ENCODE peak calls at places on chromosomes 2 and 18, in four cellular contexts. V is fibroblast of the aortic adventitia, S is ascending aorta, Q is psoas muscle. A is an unnamed sample.

GRCh38 chr2:171281116-171281515 is 120.4 kb upstream of the TLK1 start:
- DNase-seq in V (no peak), S (no peak), Q (no peak), A (no peak)

GRCh38 chr2:39530423-39530866 is 93.4 kb upstream of the MAP4K3 start:
- DNase-seq in V (peak), S (no peak), Q (no peak), A (no peak)

GRCh38 chr2:46504685-46505559 is 25.6 kb downstream of the TMEM247 start:
- DNase-seq in V (no peak), S (no peak), Q (no peak), A (no peak)

GRCh38 chr2:88671786-88672427 is 19.6 kb upstream of the RPIA start:
- DNase-seq in V (peak), S (no peak), Q (no peak), A (no peak)

GRCh38 chr18:35933982-35934381 is 38.5 kb upstream of the RMP24 start:
- DNase-seq in V (no peak), S (no peak), Q (no peak), A (no peak)

GRCh38 chr2:198518935-198519334 is 714.5 kb downstream of the PLCL1 start:
- DNase-seq in V (no peak), S (no peak), Q (no peak), A (no peak)

GRCh38 chr2:43507137-43507536 is 88.7 kb downstream of the THADA start:
- DNase-seq in V (no peak), S (no peak), Q (no peak), A (no peak)

GRCh38 chr18:74896390-74896991 is 298.8 kb downstream of the ZNF407 start:
- DNase-seq in V (peak), S (no peak), Q (no peak), A (no peak)

GRCh38 chr2:214543386-214543955 is 132.6 kb downstream of the VWC2L start:
- DNase-seq in V (no peak), S (no peak), Q (no peak), A (no peak)

GRCh38 chr2:172375247-172375646 is 52.1 kb upstream of the ITGA6 start:
- DNase-seq in V (no peak), S (no peak), Q (no peak), A (no peak)

GRCh38 chr2:70946832-70947442 is 11.2 kb downstream of the ATP6V1B1 start:
- DNase-seq in V (peak), S (peak), Q (no peak), A (peak)

GRCh38 chr2:58448065-58448507 is 207.0 kb upstream of the FANCL start:
- DNase-seq in V (peak), S (no peak), Q (no peak), A (peak)

GRCh38 chr18:21110667-21111350 is 804 bp downstream of the ROCK1 start:
- DNase-seq in V (peak), S (peak), Q (peak), A (no peak)

GRCh38 chr2:129936334-129936934 is 43.0 kb upstream of the RAB6C start:
- DNase-seq in V (no peak), S (no peak), Q (no peak), A (no peak)

GRCh38 chr18:55588876-55589595 is 1.0 kb upstream of the TCF4 start:
- DNase-seq in V (no peak), S (no peak), Q (no peak), A (no peak)

GRCh38 chr2:109230980-109231420 is 102.0 kb downstream of the SH3RF3 start:
- DNase-seq in V (no peak), S (peak), Q (peak), A (no peak)

GRCh38 chr18:77062518-77063003 is 70.0 kb downstream of the MBP start:
- DNase-seq in V (peak), S (no peak), Q (no peak), A (no peak)

GRCh38 chr18:79569720-79570119 is 109.9 kb upstream of the CTDP1 start:
- DNase-seq in V (no peak), S (peak), Q (no peak), A (peak)

GRCh38 chr2:208033701-208034502 is 8.6 kb upstream of the PLEKHM3 start:
- DNase-seq in V (peak), S (no peak), Q (no peak), A (peak)

GRCh38 chr2:39099820-39100728 is 20.8 kb downstream of the SOS1 start:
- DNase-seq in V (peak), S (no peak), Q (no peak), A (no peak)

GRCh38 chr2:119678021-119678656 is 862 bp upstream of the TMEM177 start:
- DNase-seq in V (no peak), S (peak), Q (no peak), A (no peak)

GRCh38 chr18:59646228-59646945 is 50.8 kb downstream of the CCBE1 start:
- DNase-seq in V (no peak), S (no peak), Q (no peak), A (no peak)

GRCh38 chr2:70367722-70368323 is 66.0 kb upstream of the FAM136A start:
- DNase-seq in V (peak), S (no peak), Q (no peak), A (no peak)

GRCh38 chr2:152493945-152494528 is 159.1 kb downstream of the FMNL2 start:
- DNase-seq in V (no peak), S (no peak), Q (no peak), A (no peak)

GRCh38 chr2:62801814-62802524 is 96.5 kb downstream of the EHBP1 start:
- DNase-seq in V (no peak), S (no peak), Q (no peak), A (no peak)
- TF ChIP-seq CTCF in V (peak), S (no peak), Q (no peak), A (no peak)

GRCh38 chr2:235514627-235515363 is 21.0 kb downstream of the AGAP1 start:
- DNase-seq in V (no peak), S (no peak), Q (no peak), A (no peak)
- TF ChIP-seq CTCF in V (no peak), S (no peak), Q (no peak), A (no peak)

GRCh38 chr2:84040281-84040680 is 418.8 kb downstream of the SUCLG1 start:
- DNase-seq in V (no peak), S (no peak), Q (no peak), A (no peak)

GRCh38 chr2:84038866-84039265 is 420.2 kb downstream of the SUCLG1 start:
- DNase-seq in V (no peak), S (no peak), Q (no peak), A (no peak)

DNA sequence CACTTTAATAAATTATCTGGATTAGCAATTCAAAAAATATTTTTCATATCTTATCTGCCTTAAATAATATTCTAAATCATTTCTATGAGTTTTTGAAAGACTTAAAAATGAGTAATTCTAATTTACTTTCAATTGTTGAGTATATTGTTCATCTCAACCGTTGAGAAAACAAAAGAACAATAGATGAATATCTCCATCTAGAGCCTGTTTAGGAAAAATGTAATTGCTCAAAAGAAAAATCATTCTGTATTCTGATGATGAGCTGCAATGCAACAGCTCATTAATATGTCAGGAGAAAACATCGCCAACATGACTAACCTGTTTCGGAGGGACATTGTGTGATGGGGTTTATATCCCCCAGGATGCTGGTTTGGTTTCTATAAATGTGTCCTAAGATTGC is 417.6 kb downstream of the SUCLG1 start:
- DNase-seq in V (no peak), S (no peak), Q (no peak), A (no peak)
- TF ChIP-seq CTCF in V (no peak), S (no peak), Q (no peak), A (no peak)

GRCh38 chr2:61853086-61853847 is 593 bp downstream of the FAM161A start:
- DNase-seq in V (peak), S (no peak), Q (no peak), A (no peak)
- TF ChIP-seq CTCF in V (no peak), S (no peak), Q (no peak), A (no peak)

DNA sequence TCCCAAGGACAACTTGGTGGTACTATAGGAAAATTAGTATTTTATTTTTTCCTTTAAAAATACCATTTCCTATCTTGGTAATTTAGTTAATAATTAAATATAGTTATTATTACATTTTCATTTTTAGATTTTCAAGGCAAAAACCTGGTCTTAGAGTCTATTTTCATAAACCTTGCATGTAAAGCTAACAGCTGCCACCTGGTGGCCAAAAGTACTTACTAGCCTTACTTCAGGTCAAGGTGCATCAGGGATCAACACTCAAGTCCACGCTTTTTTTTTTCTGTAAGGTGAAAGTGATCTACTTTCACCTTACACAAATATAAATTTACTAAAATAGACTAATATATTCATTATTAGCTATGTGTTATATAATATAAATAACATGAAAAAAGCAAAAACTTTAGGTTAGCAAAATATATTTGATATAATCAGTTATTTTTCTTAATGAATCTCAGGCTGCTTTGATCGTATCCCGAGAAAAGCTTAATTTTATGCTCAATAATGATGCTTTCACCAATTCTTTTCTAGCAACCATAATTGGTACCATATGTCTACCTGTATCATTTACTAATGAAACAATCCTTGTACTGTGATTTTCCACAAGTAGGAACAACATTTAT is 62.5 kb downstream of the RELCH start:
- DNase-seq in V (peak), S (peak), Q (peak), A (peak)
- TF ChIP-seq CTCF in V (peak), S (peak), Q (peak), A (peak)

GRCh38 chr2:211879323-211879722 is 659.3 kb downstream of the ERBB4 start:
- DNase-seq in V (peak), S (no peak), Q (no peak), A (no peak)
- TF ChIP-seq CTCF in V (peak), S (no peak), Q (peak), A (no peak)

GRCh38 chr18:46554406-46554805 is 102.6 kb downstream of the LOXHD1 start:
- DNase-seq in V (no peak), S (no peak), Q (no peak), A (no peak)

GRCh38 chr18:46559296-46559695 is 97.7 kb downstream of the LOXHD1 start:
- DNase-seq in V (no peak), S (no peak), Q (no peak), A (no peak)

GRCh38 chr18:46555213-46555612 is 101.8 kb downstream of the LOXHD1 start:
- DNase-seq in V (no peak), S (no peak), Q (no peak), A (no peak)

GRCh38 chr18:46556590-46557206 is 100.3 kb downstream of the LOXHD1 start:
- DNase-seq in V (no peak), S (no peak), Q (no peak), A (no peak)

DNA sequence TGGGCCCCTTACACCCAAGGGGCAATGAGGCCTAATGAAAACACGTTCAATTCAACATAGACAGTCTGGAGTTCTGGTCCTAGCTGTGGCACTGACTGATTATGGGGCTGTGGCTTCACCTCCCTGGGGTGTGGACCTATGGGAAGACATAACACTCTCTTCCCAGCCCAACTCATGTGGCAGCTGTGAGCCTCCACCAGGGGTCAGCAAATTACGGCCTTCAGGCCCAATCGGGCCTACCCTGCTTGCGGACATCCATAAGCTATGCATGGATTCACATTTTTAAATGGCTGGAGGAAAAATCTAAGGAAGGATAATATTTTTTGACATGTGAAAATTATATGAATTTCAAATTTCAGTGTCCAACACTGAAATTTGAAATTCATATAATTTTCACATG is 101.3 kb downstream of the LOXHD1 start:
- DNase-seq in V (peak), S (no peak), Q (no peak), A (no peak)
- TF ChIP-seq CTCF in V (peak), S (no peak), Q (peak), A (no peak)

GRCh38 chr2:189521686-189522434 is 58.7 kb downstream of the SLC40A1 start:
- DNase-seq in V (peak), S (no peak), Q (no peak), A (no peak)
- TF ChIP-seq CTCF in V (no peak), S (no peak), Q (no peak), A (no peak)

DNA sequence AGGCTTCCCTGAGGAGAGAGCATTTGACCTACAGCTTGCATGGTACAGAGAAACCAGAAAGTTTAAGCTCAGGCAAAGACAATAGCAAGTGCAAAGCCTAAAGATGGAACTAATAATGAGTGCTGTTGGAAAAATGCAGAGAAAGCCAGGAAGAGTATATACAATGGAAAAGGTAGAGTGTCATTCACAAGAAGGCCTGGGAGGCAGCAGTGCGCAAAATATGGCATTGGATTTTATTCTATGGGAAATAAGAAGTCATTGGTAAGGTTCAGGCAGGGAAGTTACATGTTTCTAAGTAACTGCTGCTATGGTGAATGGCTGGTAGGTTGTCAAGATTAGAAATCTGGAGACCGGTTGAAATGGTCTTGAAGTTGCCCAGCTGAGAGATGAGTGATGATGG is 2167.3 kb upstream of the CELF4 start:
- DNase-seq in V (no peak), S (no peak), Q (no peak), A (no peak)
- TF ChIP-seq CTCF in V (no peak), S (no peak), Q (no peak), A (no peak)

A was measured in uterus.